ENCODE peak calls at places on chromosome 14, in four cellular contexts. O, W, G and E are unnamed samples.
A peak's percentile ranks its signal among the peaks of the same experiment; 100 is the strongest.

GRCh38 chr14:69877492-69877891 is 1.7 kb upstream of the SMOC1 start:
- DNase-seq in W (no peak), G (peak; percentile 13), O (no peak), E (no peak)

GRCh38 chr14:80606347-80606772 is 335.2 kb downstream of the CEP128 start:
- DNase-seq in G (peak; percentile 45), O (no peak), W (no peak), E (no peak)

GRCh38 chr14:84435820-84436326 is 1094.1 kb upstream of the FLRT2 start:
- DNase-seq in O (no peak), W (no peak), G (no peak), E (no peak)

GRCh38 chr14:81766597-81766996 is 232.9 kb upstream of the SEL1L start:
- DNase-seq in O (no peak), G (no peak), W (no peak), E (no peak)

GRCh38 chr14:95043314-95043713 is 114.0 kb downstream of the DICER1 start:
- DNase-seq in W (peak; percentile 5), G (no peak), O (no peak), E (no peak)

GRCh38 chr14:63727231-63727735 is 582 bp downstream of the SGPP1 start:
- DNase-seq in O (peak; percentile 43), G (peak; percentile 52), W (peak; percentile 31), E (peak; percentile 73)

GRCh38 chr14:78700236-78700635 is 530.1 kb downstream of the NRXN3 start:
- DNase-seq in O (no peak), G (no peak), W (no peak), E (no peak)

GRCh38 chr14:92586966-92587365 is 73.4 kb downstream of the RIN3 start:
- DNase-seq in O (no peak), G (no peak), W (no peak), E (no peak)

GRCh38 chr14:97832734-97833133 is 1035.6 kb downstream of the VRK1 start:
- DNase-seq in W (no peak), G (no peak), O (no peak), E (no peak)

GRCh38 chr14:50342211-50343080 is 30.3 kb downstream of the DMAC2L start:
- DNase-seq in G (no peak), O (peak; percentile 64), W (peak; percentile 58), E (peak; percentile 61)

GRCh38 chr14:102187583-102188001 is 47.9 kb downstream of the WDR20 start:
- DNase-seq in O (no peak), G (no peak), W (no peak), E (no peak)

GRCh38 chr14:53538316-53538851 is 385.3 kb upstream of the DDHD1 start:
- DNase-seq in G (no peak), W (no peak), O (no peak), E (no peak)

GRCh38 chr14:102418169-102418852 is 55.6 kb downstream of the TECPR2 start:
- DNase-seq in O (no peak), G (no peak), W (no peak), E (no peak)

GRCh38 chr14:92586001-92586947 is 72.7 kb downstream of the RIN3 start:
- DNase-seq in W (peak; percentile 60), O (no peak), G (peak; percentile 10), E (no peak)

GRCh38 chr14:44529026-44529425 is 21.9 kb upstream of the FSCB start:
- DNase-seq in G (no peak), O (no peak), W (no peak), E (no peak)

GRCh38 chr14:28436821-28437220 is 329.8 kb upstream of the FOXG1 start:
- DNase-seq in W (no peak), G (no peak), O (no peak), E (no peak)

GRCh38 chr14:50272498-50272897 is 39.5 kb downstream of the L2HGDH start:
- DNase-seq in W (no peak), G (peak; percentile 80), O (no peak), E (no peak)

GRCh38 chr14:29745863-29746262 is 181.8 kb downstream of the PRKD1 start:
- DNase-seq in G (no peak), O (no peak), W (no peak), E (no peak)

GRCh38 chr14:53378142-53378541 is 225.0 kb upstream of the DDHD1 start:
- DNase-seq in O (no peak), W (no peak), G (no peak), E (no peak)

GRCh38 chr14:76780875-76781647 is 19.8 kb downstream of the VASH1 start:
- DNase-seq in O (no peak), W (no peak), G (no peak), E (peak; percentile 17)

GRCh38 chr14:35215110-35215872 is 76.9 kb upstream of the PSMA6 start:
- DNase-seq in O (no peak), G (peak; percentile 85), W (no peak), E (no peak)

GRCh38 chr14:91890291-91890749 is 23.0 kb upstream of the TC2N start:
- DNase-seq in O (peak; percentile 45), G (no peak), W (no peak), E (no peak)

GRCh38 chr14:50607181-50607580 is 47.2 kb downstream of the ATL1 start:
- DNase-seq in O (no peak), G (no peak), W (no peak), E (no peak)

GRCh38 chr14:65772901-65773574 is 360.5 kb downstream of the FUT8 start:
- DNase-seq in W (no peak), O (no peak), G (no peak), E (no peak)

GRCh38 chr14:56004323-56004722 is 113.9 kb upstream of the PELI2 start:
- DNase-seq in G (no peak), O (no peak), W (no peak), E (no peak)

GRCh38 chr14:24417832-24418491 is 11.5 kb downstream of the CBLN3 start:
- DNase-seq in O (no peak), W (no peak), G (no peak), E (no peak)

GRCh38 chr14:25400607-25401206 is 350.8 kb upstream of the STXBP6 start:
- DNase-seq in W (no peak), O (no peak), G (peak; percentile 43), E (no peak)

GRCh38 chr14:85131523-85131922 is 398.4 kb upstream of the FLRT2 start:
- DNase-seq in G (peak; percentile 15), O (no peak), W (no peak), E (no peak)

GRCh38 chr14:64501326-64502171 is 2.1 kb downstream of the ZBTB25 start:
- DNase-seq in W (peak; percentile 78), G (peak; percentile 74), O (peak; percentile 70), E (peak; percentile 80)

GRCh38 chr14:33647385-33647786 is 303.5 kb downstream of the EGLN3 start:
- DNase-seq in O (no peak), G (peak; percentile 54), W (no peak), E (no peak)

GRCh38 chr14:50792058-50792477 is 38.9 kb downstream of the NIN start:
- DNase-seq in W (no peak), O (no peak), G (no peak), E (no peak)

GRCh38 chr14:101681795-101682194 is 79.7 kb upstream of the PPP2R5C start:
- DNase-seq in O (no peak), G (no peak), W (no peak), E (no peak)

GRCh38 chr14:92316937-92317336 is 6.0 kb upstream of the SLC24A4 start:
- DNase-seq in O (no peak), W (no peak), G (peak; percentile 78), E (no peak)

GRCh38 chr14:39232554-39233415 is 930 bp upstream of the MIA2 start:
- DNase-seq in W (no peak), O (no peak), G (no peak), E (no peak)

GRCh38 chr14:62585247-62585646 is 460.0 kb downstream of the KCNH5 start:
- DNase-seq in O (no peak), G (no peak), W (no peak), E (no peak)

GRCh38 chr14:74491952-74492351 is 1.2 kb downstream of the NPC2 start:
- DNase-seq in G (peak; percentile 63), O (no peak), W (no peak), E (no peak)

GRCh38 chr14:105070760-105071137 is 5.5 kb upstream of the GPR132 start:
- DNase-seq in G (no peak), O (no peak), W (no peak), E (no peak)

GRCh38 chr14:99564903-99565259 is 39.1 kb downstream of the CCDC85C start:
- DNase-seq in W (no peak), G (no peak), O (no peak), E (no peak)
- H3K4me1 ChIP-seq in W (peaks cover 44% of the 10 kb centered on the region), G (peaks cover 12% of the 10 kb centered on the region), O (peaks cover 6% of the 10 kb centered on the region), E (peaks cover 25% of the 10 kb centered on the region)

DNA sequence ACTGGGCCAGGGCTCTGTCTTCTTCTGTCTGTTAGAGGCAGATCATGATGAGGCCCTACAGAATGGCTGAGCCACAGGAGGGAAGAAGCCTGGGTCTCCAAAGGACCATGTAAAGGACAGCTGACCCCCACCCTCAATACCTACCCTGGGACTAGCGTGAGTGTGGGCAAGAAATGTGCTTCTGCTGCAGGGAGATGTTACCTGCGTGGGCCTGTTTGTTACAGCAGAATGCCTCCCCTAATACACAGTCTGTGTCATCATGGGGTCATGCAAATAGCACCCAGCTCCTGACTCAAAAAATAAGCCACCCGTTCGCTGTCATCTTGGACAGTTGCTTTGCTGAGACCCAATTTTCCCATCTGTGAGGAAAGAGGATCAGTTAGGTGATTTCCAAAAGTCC is 90.6 kb downstream of the CALM1 start:
- DNase-seq in O (no peak), W (no peak), G (no peak), E (no peak)
- H3K4me1 ChIP-seq in O (no peaks in the 10 kb centered on the region), W (peaks cover 13% of the 10 kb centered on the region), G (no peaks in the 10 kb centered on the region), E (no peaks in the 10 kb centered on the region)

GRCh38 chr14:68759912-68760311 is 33.0 kb downstream of the ZFP36L1 start:
- DNase-seq in G (no peak), O (no peak), W (no peak), E (no peak)

GRCh38 chr14:68762944-68763831 is 29.7 kb downstream of the ZFP36L1 start:
- DNase-seq in O (peak; percentile 87), G (no peak), W (peak; percentile 95), E (peak; percentile 53)

GRCh38 chr14:68759017-68759569 is 33.8 kb downstream of the ZFP36L1 start:
- DNase-seq in O (no peak), G (no peak), W (no peak), E (no peak)

GRCh38 chr14:68761391-68761790 is 31.5 kb downstream of the ZFP36L1 start:
- DNase-seq in O (peak; percentile 8), W (no peak), G (no peak), E (no peak)

GRCh38 chr14:68760771-68761170 is 32.1 kb downstream of the ZFP36L1 start:
- DNase-seq in W (no peak), G (no peak), O (no peak), E (no peak)
- H3K4me1 ChIP-seq in W (peaks cover 21% of the 10 kb centered on the region), G (peaks cover 11% of the 10 kb centered on the region), O (peaks cover 5% of the 10 kb centered on the region), E (peaks cover 13% of the 10 kb centered on the region)

DNA sequence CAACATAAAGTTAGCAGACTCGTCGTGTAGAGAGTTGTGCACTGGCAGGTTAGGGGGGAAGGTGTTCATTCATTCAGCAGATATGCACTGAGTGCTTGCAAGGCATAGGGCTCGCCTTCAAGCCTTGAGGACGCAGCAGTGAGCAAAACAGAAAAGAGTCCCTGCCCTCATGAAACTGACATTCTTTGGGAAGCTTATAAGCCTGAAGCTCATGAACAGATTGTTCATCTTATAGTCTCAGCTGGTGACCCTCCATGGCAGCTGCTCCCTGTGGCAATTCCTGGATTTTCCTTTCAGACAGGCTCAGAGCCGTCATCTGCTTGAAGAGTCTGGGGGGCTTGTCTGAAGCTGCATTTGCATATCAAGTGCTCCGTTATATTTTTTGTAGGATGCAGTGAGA is 148.4 kb downstream of the PRKCH start:
- DNase-seq in G (no peak), W (no peak), O (no peak), E (no peak)
- H3K4me1 ChIP-seq in G (peaks cover 53% of the 10 kb centered on the region), W (peaks cover 8% of the 10 kb centered on the region), O (peaks cover 3% of the 10 kb centered on the region), E (peaks cover 20% of the 10 kb centered on the region)